ENCODE peak calls at places on chromosome 22, in six cellular contexts. One of them, this sample, is unnamed.

GRCh38 chr22:27996981-27997380 is 77.9 kb upstream of the PITPNB start:
- DNase-seq in mammary epithelial cell: no peak
- DNase-seq in fibroblast of pulmonary artery: no peak
- DNase-seq in A549: no peak
- DNase-seq in GM12865: no peak
- DNase-seq in thoracic aorta: no peak
- DNase-seq in this sample: no peak

GRCh38 chr22:39808087-39808486 is 85.5 kb downstream of the ENTHD1 start:
- DNase-seq in A549: peak; percentile 5
- DNase-seq in fibroblast of pulmonary artery: peak; percentile 16
- DNase-seq in mammary epithelial cell: no peak
- DNase-seq in thoracic aorta: no peak
- DNase-seq in GM12865: peak; percentile 36
- DNase-seq in this sample: peak; percentile 21

GRCh38 chr22:20752873-20753272 is 21.0 kb upstream of the SERPIND1 start:
- DNase-seq in GM12865: no peak
- DNase-seq in thoracic aorta: no peak
- DNase-seq in fibroblast of pulmonary artery: no peak
- DNase-seq in A549: no peak
- DNase-seq in mammary epithelial cell: no peak
- DNase-seq in this sample: no peak

GRCh38 chr22:32836286-32836859 is 34.9 kb downstream of the TIMP3 start:
- DNase-seq in fibroblast of pulmonary artery: peak; percentile 38
- DNase-seq in A549: peak; percentile 18
- DNase-seq in thoracic aorta: no peak
- DNase-seq in GM12865: peak; percentile 7
- DNase-seq in mammary epithelial cell: no peak
- DNase-seq in this sample: peak; percentile 26

GRCh38 chr22:49856343-49856742 is 2.7 kb downstream of the ZBED4 start:
- DNase-seq in fibroblast of pulmonary artery: no peak
- DNase-seq in thoracic aorta: no peak
- DNase-seq in GM12865: no peak
- DNase-seq in mammary epithelial cell: no peak
- DNase-seq in A549: no peak
- DNase-seq in this sample: no peak

GRCh38 chr22:24416095-24416494 is 11.3 kb upstream of the ADORA2A start:
- DNase-seq in thoracic aorta: no peak
- DNase-seq in fibroblast of pulmonary artery: no peak
- DNase-seq in GM12865: no peak
- DNase-seq in A549: no peak
- DNase-seq in mammary epithelial cell: no peak
- DNase-seq in this sample: peak; percentile 36

GRCh38 chr22:30235687-30236170 is 10.8 kb downstream of the LIF start:
- DNase-seq in A549: peak; percentile 74
- DNase-seq in mammary epithelial cell: peak; percentile 82
- DNase-seq in fibroblast of pulmonary artery: peak; percentile 59
- DNase-seq in thoracic aorta: no peak
- DNase-seq in GM12865: no peak
- DNase-seq in this sample: no peak

GRCh38 chr22:42655693-42656092 is 6.5 kb upstream of the CYB5R3 start:
- DNase-seq in GM12865: peak; percentile 92
- DNase-seq in fibroblast of pulmonary artery: no peak
- DNase-seq in mammary epithelial cell: no peak
- DNase-seq in A549: no peak
- DNase-seq in thoracic aorta: no peak
- DNase-seq in this sample: no peak

GRCh38 chr22:30861131-30861530 is 107.4 kb downstream of the MORC2 start:
- DNase-seq in mammary epithelial cell: no peak
- DNase-seq in fibroblast of pulmonary artery: no peak
- DNase-seq in thoracic aorta: no peak
- DNase-seq in GM12865: no peak
- DNase-seq in A549: no peak
- DNase-seq in this sample: no peak

GRCh38 chr22:44583076-44583760 is 85.2 kb upstream of the RTL6 start:
- DNase-seq in GM12865: no peak
- DNase-seq in thoracic aorta: no peak
- DNase-seq in mammary epithelial cell: peak; percentile 10
- DNase-seq in A549: peak; percentile 18
- DNase-seq in fibroblast of pulmonary artery: peak; percentile 41
- DNase-seq in this sample: peak; percentile 17

GRCh38 chr22:49921508-49922278 is 3.3 kb downstream of the CRELD2 start:
- DNase-seq in thoracic aorta: no peak
- DNase-seq in GM12865: no peak
- DNase-seq in fibroblast of pulmonary artery: no peak
- DNase-seq in A549: no peak
- DNase-seq in mammary epithelial cell: no peak
- DNase-seq in this sample: no peak

GRCh38 chr22:23266780-23267179 is 86.5 kb downstream of the BCR start:
- DNase-seq in fibroblast of pulmonary artery: no peak
- DNase-seq in GM12865: no peak
- DNase-seq in thoracic aorta: no peak
- DNase-seq in A549: no peak
- DNase-seq in mammary epithelial cell: no peak
- DNase-seq in this sample: no peak

GRCh38 chr22:48197189-48197690 is 1434.8 kb downstream of the TBC1D22A start:
- DNase-seq in A549: no peak
- DNase-seq in fibroblast of pulmonary artery: no peak
- DNase-seq in thoracic aorta: no peak
- DNase-seq in GM12865: no peak
- DNase-seq in mammary epithelial cell: no peak
- DNase-seq in this sample: no peak

GRCh38 chr22:32761251-32761903 is 40.1 kb upstream of the TIMP3 start:
- DNase-seq in GM12865: no peak
- DNase-seq in mammary epithelial cell: no peak
- DNase-seq in fibroblast of pulmonary artery: no peak
- DNase-seq in A549: no peak
- DNase-seq in thoracic aorta: no peak
- DNase-seq in this sample: no peak

DNA sequence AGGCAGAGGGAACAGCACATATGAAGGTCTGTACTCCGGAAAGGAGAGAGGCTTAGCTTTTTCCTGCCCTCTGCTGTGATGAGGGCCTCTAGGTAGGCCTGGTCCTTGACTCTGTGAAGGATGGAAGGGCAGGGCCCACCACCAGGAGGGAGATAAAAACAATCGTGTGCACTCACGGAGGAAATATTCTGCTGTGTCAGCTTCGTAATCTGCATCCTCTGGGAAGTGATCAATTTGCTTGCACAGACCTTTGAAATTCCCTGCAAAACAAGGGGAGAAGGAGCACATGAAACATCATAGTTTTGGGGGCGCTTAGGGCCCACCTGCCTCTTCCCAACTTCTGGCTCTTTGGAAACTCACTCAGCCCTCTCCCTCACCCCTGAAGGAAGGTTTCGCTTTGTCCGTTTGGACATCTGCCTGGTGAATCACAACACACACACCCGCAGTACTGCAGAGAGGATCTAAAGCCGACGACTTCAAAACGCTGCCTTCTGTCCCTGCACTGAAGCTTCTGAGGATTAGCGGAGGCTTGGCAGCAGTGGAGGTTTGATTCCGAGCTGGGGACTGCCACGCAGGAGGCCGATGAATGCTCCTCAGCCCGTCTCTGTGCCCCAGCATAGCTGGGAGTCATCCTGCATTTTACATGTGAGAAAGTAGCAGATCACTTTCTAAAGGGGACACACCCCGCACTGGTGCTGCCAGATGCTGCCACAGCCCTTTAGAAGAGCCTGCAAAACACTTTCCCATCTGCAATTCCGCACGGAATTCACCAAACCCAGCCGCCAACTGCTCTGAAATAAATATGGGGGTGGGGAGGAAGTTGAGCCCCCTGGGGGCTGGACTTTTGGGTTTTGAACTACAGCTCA is 58.6 kb upstream of the EIF3D start:
- DNase-seq in mammary epithelial cell: no peak
- DNase-seq in thoracic aorta: no peak
- DNase-seq in A549: peak; percentile 25
- DNase-seq in GM12865: no peak
- DNase-seq in fibroblast of pulmonary artery: peak; percentile 35
- DNase-seq in this sample: peak; percentile 71
- H3K4me3 ChIP-seq in mammary epithelial cell: no peak overlapping the region
- H3K4me3 ChIP-seq in thoracic aorta: no peak overlapping the region
- H3K4me3 ChIP-seq in A549: no peak overlapping the region
- H3K4me3 ChIP-seq in GM12865: no peak overlapping the region
- H3K4me3 ChIP-seq in fibroblast of pulmonary artery: peak overlapping the region; percentile 29
- H3K4me3 ChIP-seq in this sample: peak overlapping the region; percentile 8

GRCh38 chr22:16601437-16602223 is 9.0 kb upstream of the CCT8L2 start:
- DNase-seq in GM12865: no peak
- DNase-seq in thoracic aorta: no peak
- DNase-seq in fibroblast of pulmonary artery: peak; percentile 1
- DNase-seq in A549: no peak
- DNase-seq in mammary epithelial cell: no peak
- DNase-seq in this sample: no peak

GRCh38 chr22:16608931-16609330 is 16.3 kb upstream of the CCT8L2 start:
- DNase-seq in fibroblast of pulmonary artery: no peak
- DNase-seq in thoracic aorta: no peak
- DNase-seq in mammary epithelial cell: no peak
- DNase-seq in A549: no peak
- DNase-seq in GM12865: no peak
- DNase-seq in this sample: no peak

DNA sequence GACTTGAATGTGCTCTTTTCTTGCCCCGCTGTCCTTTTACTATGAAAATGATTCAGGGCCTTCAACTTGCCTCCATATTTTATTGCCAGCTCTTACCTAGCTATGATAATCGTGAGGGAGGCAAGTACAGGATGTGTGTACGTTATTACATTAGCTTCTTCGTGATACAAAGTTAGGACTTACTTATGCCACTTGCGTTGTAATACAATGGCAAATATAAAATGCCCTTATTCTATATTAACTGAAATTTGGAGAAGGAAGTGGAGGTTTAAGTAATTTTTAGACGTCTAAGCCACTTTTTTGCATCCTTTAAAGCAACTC is 10.8 kb upstream of the CCT8L2 start:
- DNase-seq in thoracic aorta: no peak
- DNase-seq in fibroblast of pulmonary artery: no peak
- DNase-seq in mammary epithelial cell: no peak
- DNase-seq in GM12865: no peak
- DNase-seq in A549: no peak
- DNase-seq in this sample: no peak
- TF ChIP-seq CTCF in thoracic aorta: no peak
- TF ChIP-seq CTCF in fibroblast of pulmonary artery: no peak
- TF ChIP-seq CTCF in mammary epithelial cell: no peak
- TF ChIP-seq CTCF in GM12865: no peak
- TF ChIP-seq CTCF in A549: no peak
- TF ChIP-seq CTCF in this sample: no peak

DNA sequence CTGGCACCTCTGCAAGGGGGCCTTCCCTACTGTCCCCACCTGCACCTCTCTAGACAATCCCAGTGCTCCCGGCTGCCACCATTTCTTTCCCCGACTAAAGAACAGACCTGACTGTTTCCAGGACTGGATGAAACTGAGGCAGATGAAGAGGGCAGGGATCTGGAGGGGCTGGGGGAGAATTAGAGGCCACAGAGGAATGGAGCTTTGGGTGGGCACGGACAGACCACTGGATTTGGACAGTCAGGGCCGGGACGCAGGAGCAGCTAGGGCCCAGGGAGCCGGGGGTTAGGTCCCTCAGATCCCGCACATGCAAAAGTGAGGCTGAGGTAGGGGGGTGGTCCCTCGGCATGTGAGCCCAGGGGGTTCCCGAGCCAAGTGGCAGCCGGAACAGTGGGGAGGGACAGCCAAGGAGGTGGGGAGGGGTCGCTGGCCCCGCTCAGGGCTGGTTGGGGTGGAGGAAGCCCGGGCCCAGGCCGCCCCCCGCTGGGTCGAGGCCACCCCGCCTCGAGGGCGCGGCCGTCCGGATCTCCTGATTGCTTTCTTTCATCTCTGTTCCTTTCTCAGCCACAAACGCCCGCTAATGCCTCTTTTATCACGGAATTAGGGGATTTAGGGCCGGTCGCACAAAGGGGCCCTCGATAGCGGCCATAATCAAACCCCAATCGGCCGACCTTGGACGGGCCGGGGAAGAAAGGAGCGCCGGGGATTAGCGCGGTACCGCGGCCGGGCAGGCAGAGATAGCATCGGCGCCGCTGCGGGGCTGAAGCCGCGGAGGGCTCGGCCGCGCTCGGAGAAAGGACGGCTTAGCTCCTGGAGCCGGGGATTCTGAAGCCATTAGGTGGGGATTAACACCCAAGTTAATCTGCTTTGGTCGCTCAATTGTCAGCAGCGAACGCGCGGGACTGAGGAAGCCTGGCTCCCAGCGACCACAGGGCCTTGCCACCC is 9.3 kb downstream of the SLC25A1 start:
- DNase-seq in A549: no peak
- DNase-seq in GM12865: no peak
- DNase-seq in mammary epithelial cell: no peak
- DNase-seq in fibroblast of pulmonary artery: no peak
- DNase-seq in thoracic aorta: no peak
- DNase-seq in this sample: no peak
- H3K4me3 ChIP-seq in A549: no peak overlapping the region
- H3K4me3 ChIP-seq in GM12865: no peak overlapping the region
- H3K4me3 ChIP-seq in mammary epithelial cell: no peak overlapping the region
- H3K4me3 ChIP-seq in fibroblast of pulmonary artery: peak overlapping the region; percentile 25
- H3K4me3 ChIP-seq in thoracic aorta: peak overlapping the region; percentile 64
- H3K4me3 ChIP-seq in this sample: peak overlapping the region; percentile 34

DNA sequence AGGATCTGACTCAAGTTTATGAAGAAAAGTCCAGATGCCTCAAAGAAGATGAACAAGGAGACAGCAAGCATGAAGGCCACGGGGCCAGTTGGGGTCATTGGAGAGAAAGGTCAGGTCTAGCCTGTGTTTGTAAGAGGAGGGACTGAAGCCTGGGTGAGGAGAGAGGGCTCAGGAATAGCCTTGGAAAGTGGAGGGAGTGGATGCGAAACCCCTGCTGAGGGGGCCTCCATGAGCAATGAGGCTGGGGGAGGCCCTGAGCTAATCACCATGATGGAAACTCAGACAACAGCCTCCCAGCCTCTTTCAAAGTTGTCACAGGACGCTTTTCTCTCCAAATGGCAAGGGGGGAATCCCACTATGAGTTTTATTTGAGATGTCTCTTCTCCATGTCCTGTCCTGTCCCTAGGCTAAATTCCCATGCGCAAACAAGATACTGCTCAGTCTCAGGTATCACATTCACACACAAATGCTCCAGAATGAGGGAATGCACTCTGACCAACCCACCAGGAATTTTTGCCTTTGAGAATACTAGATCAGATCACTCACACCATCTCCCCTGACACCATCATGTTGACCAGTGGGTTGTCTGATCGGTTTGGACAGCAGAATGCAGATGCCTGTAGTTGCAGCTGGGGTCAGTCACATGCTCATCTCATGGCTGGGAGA is 51.3 kb upstream of the TOP3B start:
- DNase-seq in A549: no peak
- DNase-seq in thoracic aorta: no peak
- DNase-seq in mammary epithelial cell: no peak
- DNase-seq in GM12865: no peak
- DNase-seq in fibroblast of pulmonary artery: no peak
- DNase-seq in this sample: no peak
- TF ChIP-seq CTCF in A549: no peak
- TF ChIP-seq CTCF in thoracic aorta: no peak
- TF ChIP-seq CTCF in mammary epithelial cell: no peak
- TF ChIP-seq CTCF in GM12865: no peak
- TF ChIP-seq CTCF in fibroblast of pulmonary artery: no peak
- TF ChIP-seq CTCF in this sample: no peak

This sample was measured in fibroblast of mammary gland.